ENCODE peak calls at places on chromosome 14, in six cellular contexts. F is nephron progenitor cell, K is fibroblast of pulmonary artery, V is HT-29, U is anterior cingulate cortex, Q is mucosa of gallbladder. M is an unnamed sample.

GRCh38 chr14:67426161-67426560 is 14.2 kb upstream of the PLEK2 start:
- DNase-seq in F (no peak), K (no peak), V (no peak), U (no peak), Q (no peak), M (no peak)

GRCh38 chr14:91947196-91948184 is at the start of gene FBLN5:
- DNase-seq in F (peak; percentile 75), K (peak; percentile 76), V (no peak), U (no peak), Q (peak; percentile 62), M (peak; percentile 5)

GRCh38 chr14:72476657-72477499 is 417.0 kb downstream of the DPF3 start:
- DNase-seq in F (no peak), K (peak; percentile 13), V (no peak), U (no peak), Q (no peak), M (peak; percentile 21)

GRCh38 chr14:105876158-105876557 is 349.8 kb downstream of the TMEM121 start:
- DNase-seq in F (no peak), K (no peak), V (no peak), U (no peak), Q (no peak), M (no peak)

GRCh38 chr14:64671591-64671990 is 32.6 kb upstream of the PLEKHG3 start:
- DNase-seq in F (no peak), K (peak; percentile 83), V (peak; percentile 66), U (no peak), Q (no peak), M (peak; percentile 72)

GRCh38 chr14:64556526-64556925 is 6.8 kb downstream of the PPP1R36 start:
- DNase-seq in F (no peak), K (peak; percentile 89), V (no peak), U (no peak), Q (no peak), M (no peak)

GRCh38 chr14:67191768-67192290 is 2.6 kb downstream of the GARIN2 start:
- DNase-seq in F (no peak), K (no peak), V (no peak), U (no peak), Q (no peak), M (no peak)

GRCh38 chr14:76706811-76707210 is 54.5 kb upstream of the VASH1 start:
- DNase-seq in F (no peak), K (no peak), V (no peak), U (no peak), Q (no peak), M (no peak)

GRCh38 chr14:103190731-103191130 is 67.5 kb downstream of the TNFAIP2 start:
- DNase-seq in F (no peak), K (no peak), V (no peak), U (no peak), Q (no peak), M (no peak)

GRCh38 chr14:105143451-105144230 is 24.9 kb downstream of the JAG2 start:
- DNase-seq in F (no peak), K (no peak), V (no peak), U (no peak), Q (no peak), M (no peak)

GRCh38 chr14:55707365-55707804 is 127.4 kb downstream of the KTN1 start:
- DNase-seq in F (no peak), K (peak; percentile 77), V (peak; percentile 49), U (no peak), Q (no peak), M (no peak)

GRCh38 chr14:24094839-24095195 is 706 bp downstream of the PCK2 start:
- DNase-seq in F (peak; percentile 36), K (no peak), V (no peak), U (no peak), Q (no peak), M (no peak)

GRCh38 chr14:63204407-63205280 is at the start of gene RHOJ:
- DNase-seq in F (peak; percentile 43), K (peak; percentile 46), V (no peak), U (no peak), Q (no peak), M (no peak)

GRCh38 chr14:65239143-65239672 is 136.9 kb upstream of the MAX start:
- DNase-seq in F (no peak), K (peak; percentile 95), V (no peak), U (no peak), Q (no peak), M (no peak)

GRCh38 chr14:70660967-70661871 is 19.5 kb downstream of the TTC9 start:
- DNase-seq in F (no peak), K (no peak), V (no peak), U (no peak), Q (peak; percentile 37), M (peak; percentile 60)

GRCh38 chr14:87131879-87132278 is 861.1 kb downstream of the GALC start:
- DNase-seq in F (no peak), K (no peak), V (no peak), U (no peak), Q (no peak), M (no peak)

GRCh38 chr14:63544641-63545234 is 1.6 kb upstream of the PPP2R5E start:
- DNase-seq in F (no peak), K (peak; percentile 55), V (peak; percentile 19), U (no peak), Q (no peak), M (no peak)

GRCh38 chr14:62532186-62532585 is 513.1 kb downstream of the KCNH5 start:
- DNase-seq in F (no peak), K (no peak), V (peak; percentile 2), U (no peak), Q (no peak), M (no peak)

GRCh38 chr14:105146976-105147700 is 21.4 kb downstream of the JAG2 start:
- DNase-seq in F (no peak), K (no peak), V (no peak), U (no peak), Q (no peak), M (no peak)

GRCh38 chr14:79584679-79585078 is 626.6 kb downstream of the DIO2 start:
- DNase-seq in F (no peak), K (peak; percentile 83), V (no peak), U (no peak), Q (no peak), M (no peak)

GRCh38 chr14:64387738-64388532 is at the start of gene MTHFD1:
- DNase-seq in F (peak; percentile 98), K (peak; percentile 100), V (peak; percentile 97), U (peak; percentile 97), Q (peak; percentile 99), M (peak; percentile 95)

GRCh38 chr14:68908860-68909259 is 70.2 kb downstream of the ACTN1 start:
- DNase-seq in F (no peak), K (no peak), V (no peak), U (no peak), Q (no peak), M (no peak)

GRCh38 chr14:101254805-101255764 is 306.2 kb upstream of the DIO3 start:
- DNase-seq in F (no peak), K (peak; percentile 8), V (no peak), U (no peak), Q (peak; percentile 24), M (no peak)

GRCh38 chr14:72906316-72906715 is 12.4 kb upstream of the DPF3 start:
- DNase-seq in F (no peak), K (peak; percentile 62), V (no peak), U (no peak), Q (no peak), M (no peak)

GRCh38 chr14:64438181-64438839 is 27.0 kb upstream of the AKAP5 start:
- DNase-seq in F (no peak), K (peak; percentile 87), V (peak; percentile 60), U (no peak), Q (no peak), M (no peak)

GRCh38 chr14:71439247-71439646 is 493.0 kb upstream of the RGS6 start:
- DNase-seq in F (no peak), K (no peak), V (no peak), U (no peak), Q (no peak), M (no peak)

GRCh38 chr14:100649173-100649519 is 61.9 kb upstream of the BEGAIN start:
- DNase-seq in F (no peak), K (no peak), V (peak; percentile 10), U (no peak), Q (peak; percentile 41), M (no peak)

GRCh38 chr14:35221462-35221861 is 70.7 kb upstream of the PSMA6 start:
- DNase-seq in F (no peak), K (no peak), V (no peak), U (no peak), Q (no peak), M (no peak)

GRCh38 chr14:66398437-66398836 is 87.7 kb upstream of the CCDC196 start:
- DNase-seq in F (no peak), K (no peak), V (no peak), U (no peak), Q (no peak), M (no peak)

GRCh38 chr14:105210266-105211025 is 29.3 kb upstream of the NUDT14 start:
- DNase-seq in F (no peak), K (no peak), V (no peak), U (no peak), Q (no peak), M (no peak)

GRCh38 chr14:30443368-30444007 is 115.5 kb upstream of the G2E3 start:
- DNase-seq in F (no peak), K (peak; percentile 67), V (peak; percentile 41), U (no peak), Q (no peak), M (no peak)

GRCh38 chr14:22280497-22281321 is 308.3 kb downstream of the DAD1 start:
- DNase-seq in F (no peak), K (no peak), V (no peak), U (no peak), Q (no peak), M (no peak)

GRCh38 chr14:90632868-90633267 is 183.4 kb downstream of the TTC7B start:
- DNase-seq in F (no peak), K (no peak), V (no peak), U (no peak), Q (no peak), M (no peak)

GRCh38 chr14:78341827-78342389 is 171.7 kb downstream of the NRXN3 start:
- DNase-seq in F (no peak), K (no peak), V (no peak), U (no peak), Q (no peak), M (no peak)

M was measured in CD4-positive, alpha-beta memory T cell.